ENCODE peak calls at places on chromosomes 6 and 20, in ten cellular contexts. One of them, this sample, is unnamed.

GRCh38 chr20:49163696-49164095 is 24.4 kb downstream of the STAU1 start:
- DNase-seq in activated naive CD4-positive, alpha-beta T cell treated with anti-CD3 and anti-CD28 coated beads for 36 hours: no peak
- DNase-seq in GM13976: no peak
- DNase-seq in activated T-helper 2 cell treated with anti-CD3 and anti-CD28 coated beads, Interferon-gamma antibody, Interleukin-2, Interleukin-4, amounts not matched to agents 10 μg/mL and 5 μg/mL and 100 μg/mL, durations not matched to agents 14 hours and 24 hours and 36 hours: no peak
- DNase-seq in left ventricle myocardium inferior: no peak
- DNase-seq in skeletal muscle cell: no peak
- DNase-seq in lung: no peak
- DNase-seq in mesothelial cell of epicardium: no peak
- DNase-seq in caudate nucleus: no peak
- DNase-seq in amygdala: no peak
- DNase-seq in this sample: no peak

GRCh38 chr6:75130784-75131183 is 75.1 kb downstream of the COL12A1 start:
- DNase-seq in activated naive CD4-positive, alpha-beta T cell treated with anti-CD3 and anti-CD28 coated beads for 36 hours: no peak
- DNase-seq in GM13976: no peak
- DNase-seq in activated T-helper 2 cell treated with anti-CD3 and anti-CD28 coated beads, Interferon-gamma antibody, Interleukin-2, Interleukin-4, amounts not matched to agents 10 μg/mL and 5 μg/mL and 100 μg/mL, durations not matched to agents 14 hours and 24 hours and 36 hours: no peak
- DNase-seq in left ventricle myocardium inferior: no peak
- DNase-seq in skeletal muscle cell: no peak
- DNase-seq in lung: no peak
- DNase-seq in mesothelial cell of epicardium: no peak
- DNase-seq in caudate nucleus: no peak
- DNase-seq in amygdala: no peak
- DNase-seq in this sample: no peak

GRCh38 chr6:5672581-5673011 is 334.1 kb downstream of the NRN1 start:
- DNase-seq in activated naive CD4-positive, alpha-beta T cell treated with anti-CD3 and anti-CD28 coated beads for 36 hours: no peak
- DNase-seq in GM13976: no peak
- DNase-seq in activated T-helper 2 cell treated with anti-CD3 and anti-CD28 coated beads, Interferon-gamma antibody, Interleukin-2, Interleukin-4, amounts not matched to agents 10 μg/mL and 5 μg/mL and 100 μg/mL, durations not matched to agents 14 hours and 24 hours and 36 hours: no peak
- DNase-seq in left ventricle myocardium inferior: no peak
- DNase-seq in skeletal muscle cell: peak; percentile 85
- DNase-seq in lung: no peak
- DNase-seq in mesothelial cell of epicardium: no peak
- DNase-seq in caudate nucleus: no peak
- DNase-seq in amygdala: no peak
- DNase-seq in this sample: peak; percentile 73

GRCh38 chr6:118335325-118335724 is 212.8 kb upstream of the PLN start:
- DNase-seq in activated naive CD4-positive, alpha-beta T cell treated with anti-CD3 and anti-CD28 coated beads for 36 hours: no peak
- DNase-seq in GM13976: no peak
- DNase-seq in activated T-helper 2 cell treated with anti-CD3 and anti-CD28 coated beads, Interferon-gamma antibody, Interleukin-2, Interleukin-4, amounts not matched to agents 10 μg/mL and 5 μg/mL and 100 μg/mL, durations not matched to agents 14 hours and 24 hours and 36 hours: no peak
- DNase-seq in left ventricle myocardium inferior: no peak
- DNase-seq in skeletal muscle cell: no peak
- DNase-seq in lung: no peak
- DNase-seq in mesothelial cell of epicardium: no peak
- DNase-seq in caudate nucleus: no peak
- DNase-seq in amygdala: no peak
- DNase-seq in this sample: no peak

GRCh38 chr20:38132156-38132909 is 32.7 kb downstream of the TGM2 start:
- DNase-seq in activated naive CD4-positive, alpha-beta T cell treated with anti-CD3 and anti-CD28 coated beads for 36 hours: no peak
- DNase-seq in GM13976: no peak
- DNase-seq in activated T-helper 2 cell treated with anti-CD3 and anti-CD28 coated beads, Interferon-gamma antibody, Interleukin-2, Interleukin-4, amounts not matched to agents 10 μg/mL and 5 μg/mL and 100 μg/mL, durations not matched to agents 14 hours and 24 hours and 36 hours: no peak
- DNase-seq in left ventricle myocardium inferior: no peak
- DNase-seq in skeletal muscle cell: no peak
- DNase-seq in lung: no peak
- DNase-seq in mesothelial cell of epicardium: no peak
- DNase-seq in caudate nucleus: no peak
- DNase-seq in amygdala: no peak
- DNase-seq in this sample: no peak

GRCh38 chr20:32626407-32626806 is 41.3 kb upstream of the NOL4L start:
- DNase-seq in activated naive CD4-positive, alpha-beta T cell treated with anti-CD3 and anti-CD28 coated beads for 36 hours: no peak
- DNase-seq in GM13976: no peak
- DNase-seq in activated T-helper 2 cell treated with anti-CD3 and anti-CD28 coated beads, Interferon-gamma antibody, Interleukin-2, Interleukin-4, amounts not matched to agents 10 μg/mL and 5 μg/mL and 100 μg/mL, durations not matched to agents 14 hours and 24 hours and 36 hours: no peak
- DNase-seq in left ventricle myocardium inferior: no peak
- DNase-seq in skeletal muscle cell: no peak
- DNase-seq in lung: no peak
- DNase-seq in mesothelial cell of epicardium: no peak
- DNase-seq in caudate nucleus: no peak
- DNase-seq in amygdala: no peak
- DNase-seq in this sample: no peak

GRCh38 chr20:7716286-7716972 is 223.8 kb downstream of the HAO1 start:
- DNase-seq in activated naive CD4-positive, alpha-beta T cell treated with anti-CD3 and anti-CD28 coated beads for 36 hours: no peak
- DNase-seq in GM13976: no peak
- DNase-seq in activated T-helper 2 cell treated with anti-CD3 and anti-CD28 coated beads, Interferon-gamma antibody, Interleukin-2, Interleukin-4, amounts not matched to agents 10 μg/mL and 5 μg/mL and 100 μg/mL, durations not matched to agents 14 hours and 24 hours and 36 hours: no peak
- DNase-seq in left ventricle myocardium inferior: no peak
- DNase-seq in skeletal muscle cell: no peak
- DNase-seq in lung: no peak
- DNase-seq in mesothelial cell of epicardium: no peak
- DNase-seq in caudate nucleus: no peak
- DNase-seq in amygdala: no peak
- DNase-seq in this sample: no peak

GRCh38 chr20:32641464-32641863 is 32.3 kb downstream of the C20orf203 start:
- DNase-seq in activated naive CD4-positive, alpha-beta T cell treated with anti-CD3 and anti-CD28 coated beads for 36 hours: no peak
- DNase-seq in GM13976: no peak
- DNase-seq in activated T-helper 2 cell treated with anti-CD3 and anti-CD28 coated beads, Interferon-gamma antibody, Interleukin-2, Interleukin-4, amounts not matched to agents 10 μg/mL and 5 μg/mL and 100 μg/mL, durations not matched to agents 14 hours and 24 hours and 36 hours: no peak
- DNase-seq in left ventricle myocardium inferior: no peak
- DNase-seq in skeletal muscle cell: no peak
- DNase-seq in lung: no peak
- DNase-seq in mesothelial cell of epicardium: no peak
- DNase-seq in caudate nucleus: no peak
- DNase-seq in amygdala: no peak
- DNase-seq in this sample: no peak

GRCh38 chr6:32178547-32179440 is 589 bp downstream of the RNF5 start:
- DNase-seq in activated naive CD4-positive, alpha-beta T cell treated with anti-CD3 and anti-CD28 coated beads for 36 hours: no peak
- DNase-seq in GM13976: no peak
- DNase-seq in activated T-helper 2 cell treated with anti-CD3 and anti-CD28 coated beads, Interferon-gamma antibody, Interleukin-2, Interleukin-4, amounts not matched to agents 10 μg/mL and 5 μg/mL and 100 μg/mL, durations not matched to agents 14 hours and 24 hours and 36 hours: no peak
- DNase-seq in left ventricle myocardium inferior: no peak
- DNase-seq in skeletal muscle cell: no peak
- DNase-seq in lung: no peak
- DNase-seq in mesothelial cell of epicardium: no peak
- DNase-seq in caudate nucleus: no peak
- DNase-seq in amygdala: no peak
- DNase-seq in this sample: peak; percentile 27

GRCh38 chr20:5353624-5354496 is 37.1 kb upstream of the PROKR2 start:
- DNase-seq in activated naive CD4-positive, alpha-beta T cell treated with anti-CD3 and anti-CD28 coated beads for 36 hours: no peak
- DNase-seq in GM13976: no peak
- DNase-seq in activated T-helper 2 cell treated with anti-CD3 and anti-CD28 coated beads, Interferon-gamma antibody, Interleukin-2, Interleukin-4, amounts not matched to agents 10 μg/mL and 5 μg/mL and 100 μg/mL, durations not matched to agents 14 hours and 24 hours and 36 hours: no peak
- DNase-seq in left ventricle myocardium inferior: no peak
- DNase-seq in skeletal muscle cell: peak; percentile 25
- DNase-seq in lung: no peak
- DNase-seq in mesothelial cell of epicardium: no peak
- DNase-seq in caudate nucleus: no peak
- DNase-seq in amygdala: no peak
- DNase-seq in this sample: peak; percentile 53

GRCh38 chr6:113457156-113457555 is 400.0 kb upstream of the MARCKS start:
- DNase-seq in activated naive CD4-positive, alpha-beta T cell treated with anti-CD3 and anti-CD28 coated beads for 36 hours: no peak
- DNase-seq in GM13976: no peak
- DNase-seq in activated T-helper 2 cell treated with anti-CD3 and anti-CD28 coated beads, Interferon-gamma antibody, Interleukin-2, Interleukin-4, amounts not matched to agents 10 μg/mL and 5 μg/mL and 100 μg/mL, durations not matched to agents 14 hours and 24 hours and 36 hours: no peak
- DNase-seq in left ventricle myocardium inferior: no peak
- DNase-seq in skeletal muscle cell: peak; percentile 75
- DNase-seq in lung: no peak
- DNase-seq in mesothelial cell of epicardium: no peak
- DNase-seq in caudate nucleus: no peak
- DNase-seq in amygdala: no peak
- DNase-seq in this sample: peak; percentile 60

GRCh38 chr6:123007885-123008284 is 11.8 kb downstream of the CLVS2 start:
- DNase-seq in activated naive CD4-positive, alpha-beta T cell treated with anti-CD3 and anti-CD28 coated beads for 36 hours: no peak
- DNase-seq in GM13976: no peak
- DNase-seq in activated T-helper 2 cell treated with anti-CD3 and anti-CD28 coated beads, Interferon-gamma antibody, Interleukin-2, Interleukin-4, amounts not matched to agents 10 μg/mL and 5 μg/mL and 100 μg/mL, durations not matched to agents 14 hours and 24 hours and 36 hours: no peak
- DNase-seq in left ventricle myocardium inferior: no peak
- DNase-seq in skeletal muscle cell: no peak
- DNase-seq in lung: no peak
- DNase-seq in mesothelial cell of epicardium: no peak
- DNase-seq in caudate nucleus: no peak
- DNase-seq in amygdala: no peak
- DNase-seq in this sample: no peak

GRCh38 chr6:26401987-26402658 is at the start of gene BTN3A1:
- DNase-seq in activated naive CD4-positive, alpha-beta T cell treated with anti-CD3 and anti-CD28 coated beads for 36 hours: peak; percentile 71
- DNase-seq in GM13976: peak; percentile 54
- DNase-seq in activated T-helper 2 cell treated with anti-CD3 and anti-CD28 coated beads, Interferon-gamma antibody, Interleukin-2, Interleukin-4, amounts not matched to agents 10 μg/mL and 5 μg/mL and 100 μg/mL, durations not matched to agents 14 hours and 24 hours and 36 hours: peak; percentile 51
- DNase-seq in left ventricle myocardium inferior: peak; percentile 46
- DNase-seq in skeletal muscle cell: peak; percentile 42
- DNase-seq in lung: peak; percentile 68
- DNase-seq in mesothelial cell of epicardium: peak; percentile 68
- DNase-seq in caudate nucleus: peak; percentile 17
- DNase-seq in amygdala: peak; percentile 22
- DNase-seq in this sample: peak; percentile 75

GRCh38 chr20:14915356-14915755 is 577.9 kb upstream of the FLRT3 start:
- DNase-seq in activated naive CD4-positive, alpha-beta T cell treated with anti-CD3 and anti-CD28 coated beads for 36 hours: no peak
- DNase-seq in GM13976: no peak
- DNase-seq in activated T-helper 2 cell treated with anti-CD3 and anti-CD28 coated beads, Interferon-gamma antibody, Interleukin-2, Interleukin-4, amounts not matched to agents 10 μg/mL and 5 μg/mL and 100 μg/mL, durations not matched to agents 14 hours and 24 hours and 36 hours: no peak
- DNase-seq in left ventricle myocardium inferior: no peak
- DNase-seq in skeletal muscle cell: no peak
- DNase-seq in lung: no peak
- DNase-seq in mesothelial cell of epicardium: no peak
- DNase-seq in caudate nucleus: no peak
- DNase-seq in amygdala: no peak
- DNase-seq in this sample: no peak

GRCh38 chr20:14337400-14338171 is at the start of gene FLRT3:
- DNase-seq in activated naive CD4-positive, alpha-beta T cell treated with anti-CD3 and anti-CD28 coated beads for 36 hours: peak; percentile 28
- DNase-seq in GM13976: peak; percentile 32
- DNase-seq in activated T-helper 2 cell treated with anti-CD3 and anti-CD28 coated beads, Interferon-gamma antibody, Interleukin-2, Interleukin-4, amounts not matched to agents 10 μg/mL and 5 μg/mL and 100 μg/mL, durations not matched to agents 14 hours and 24 hours and 36 hours: no peak
- DNase-seq in left ventricle myocardium inferior: peak; percentile 36
- DNase-seq in skeletal muscle cell: peak; percentile 97
- DNase-seq in lung: peak; percentile 88
- DNase-seq in mesothelial cell of epicardium: peak; percentile 78
- DNase-seq in caudate nucleus: peak; percentile 70
- DNase-seq in amygdala: peak; percentile 81
- DNase-seq in this sample: peak; percentile 98

GRCh38 chr6:125558451-125558850 is 191.0 kb upstream of the HEY2 start:
- DNase-seq in activated naive CD4-positive, alpha-beta T cell treated with anti-CD3 and anti-CD28 coated beads for 36 hours: no peak
- DNase-seq in GM13976: no peak
- DNase-seq in activated T-helper 2 cell treated with anti-CD3 and anti-CD28 coated beads, Interferon-gamma antibody, Interleukin-2, Interleukin-4, amounts not matched to agents 10 μg/mL and 5 μg/mL and 100 μg/mL, durations not matched to agents 14 hours and 24 hours and 36 hours: no peak
- DNase-seq in left ventricle myocardium inferior: no peak
- DNase-seq in skeletal muscle cell: no peak
- DNase-seq in lung: no peak
- DNase-seq in mesothelial cell of epicardium: no peak
- DNase-seq in caudate nucleus: no peak
- DNase-seq in amygdala: no peak
- DNase-seq in this sample: no peak

GRCh38 chr6:131003419-131004386 is 59.3 kb downstream of the EPB41L2 start:
- DNase-seq in activated naive CD4-positive, alpha-beta T cell treated with anti-CD3 and anti-CD28 coated beads for 36 hours: no peak
- DNase-seq in GM13976: no peak
- DNase-seq in activated T-helper 2 cell treated with anti-CD3 and anti-CD28 coated beads, Interferon-gamma antibody, Interleukin-2, Interleukin-4, amounts not matched to agents 10 μg/mL and 5 μg/mL and 100 μg/mL, durations not matched to agents 14 hours and 24 hours and 36 hours: no peak
- DNase-seq in left ventricle myocardium inferior: no peak
- DNase-seq in skeletal muscle cell: no peak
- DNase-seq in lung: no peak
- DNase-seq in mesothelial cell of epicardium: no peak
- DNase-seq in caudate nucleus: peak; percentile 26
- DNase-seq in amygdala: no peak
- DNase-seq in this sample: no peak

GRCh38 chr6:105601541-105602174 is 198.8 kb upstream of the PREP start:
- DNase-seq in activated naive CD4-positive, alpha-beta T cell treated with anti-CD3 and anti-CD28 coated beads for 36 hours: peak; percentile 40
- DNase-seq in GM13976: peak; percentile 43
- DNase-seq in activated T-helper 2 cell treated with anti-CD3 and anti-CD28 coated beads, Interferon-gamma antibody, Interleukin-2, Interleukin-4, amounts not matched to agents 10 μg/mL and 5 μg/mL and 100 μg/mL, durations not matched to agents 14 hours and 24 hours and 36 hours: peak; percentile 19
- DNase-seq in left ventricle myocardium inferior: peak; percentile 69
- DNase-seq in skeletal muscle cell: peak; percentile 100
- DNase-seq in lung: peak; percentile 70
- DNase-seq in mesothelial cell of epicardium: no peak
- DNase-seq in caudate nucleus: peak; percentile 39
- DNase-seq in amygdala: peak; percentile 50
- DNase-seq in this sample: peak; percentile 72

GRCh38 chr6:157760589-157761330 is 62.3 kb upstream of the SNX9 start:
- DNase-seq in activated naive CD4-positive, alpha-beta T cell treated with anti-CD3 and anti-CD28 coated beads for 36 hours: no peak
- DNase-seq in GM13976: no peak
- DNase-seq in activated T-helper 2 cell treated with anti-CD3 and anti-CD28 coated beads, Interferon-gamma antibody, Interleukin-2, Interleukin-4, amounts not matched to agents 10 μg/mL and 5 μg/mL and 100 μg/mL, durations not matched to agents 14 hours and 24 hours and 36 hours: no peak
- DNase-seq in left ventricle myocardium inferior: no peak
- DNase-seq in skeletal muscle cell: peak; percentile 73
- DNase-seq in lung: no peak
- DNase-seq in mesothelial cell of epicardium: no peak
- DNase-seq in caudate nucleus: no peak
- DNase-seq in amygdala: no peak
- DNase-seq in this sample: peak; percentile 75

GRCh38 chr6:12312736-12313135 is 22.6 kb downstream of the EDN1 start:
- DNase-seq in activated naive CD4-positive, alpha-beta T cell treated with anti-CD3 and anti-CD28 coated beads for 36 hours: no peak
- DNase-seq in GM13976: no peak
- DNase-seq in activated T-helper 2 cell treated with anti-CD3 and anti-CD28 coated beads, Interferon-gamma antibody, Interleukin-2, Interleukin-4, amounts not matched to agents 10 μg/mL and 5 μg/mL and 100 μg/mL, durations not matched to agents 14 hours and 24 hours and 36 hours: no peak
- DNase-seq in left ventricle myocardium inferior: no peak
- DNase-seq in skeletal muscle cell: no peak
- DNase-seq in lung: no peak
- DNase-seq in mesothelial cell of epicardium: no peak
- DNase-seq in caudate nucleus: no peak
- DNase-seq in amygdala: no peak
- DNase-seq in this sample: no peak

GRCh38 chr6:34055223-34055933 is 90.5 kb downstream of the GRM4 start:
- DNase-seq in activated naive CD4-positive, alpha-beta T cell treated with anti-CD3 and anti-CD28 coated beads for 36 hours: peak; percentile 75
- DNase-seq in GM13976: peak; percentile 86
- DNase-seq in activated T-helper 2 cell treated with anti-CD3 and anti-CD28 coated beads, Interferon-gamma antibody, Interleukin-2, Interleukin-4, amounts not matched to agents 10 μg/mL and 5 μg/mL and 100 μg/mL, durations not matched to agents 14 hours and 24 hours and 36 hours: peak; percentile 30
- DNase-seq in left ventricle myocardium inferior: peak; percentile 40
- DNase-seq in skeletal muscle cell: peak; percentile 8
- DNase-seq in lung: peak; percentile 37
- DNase-seq in mesothelial cell of epicardium: peak; percentile 80
- DNase-seq in caudate nucleus: peak; percentile 33
- DNase-seq in amygdala: peak; percentile 10
- DNase-seq in this sample: peak; percentile 57

GRCh38 chr6:37535701-37536461 is 36.2 kb upstream of the CCDC167 start:
- DNase-seq in activated naive CD4-positive, alpha-beta T cell treated with anti-CD3 and anti-CD28 coated beads for 36 hours: peak; percentile 45
- DNase-seq in GM13976: peak; percentile 74
- DNase-seq in activated T-helper 2 cell treated with anti-CD3 and anti-CD28 coated beads, Interferon-gamma antibody, Interleukin-2, Interleukin-4, amounts not matched to agents 10 μg/mL and 5 μg/mL and 100 μg/mL, durations not matched to agents 14 hours and 24 hours and 36 hours: no peak
- DNase-seq in left ventricle myocardium inferior: no peak
- DNase-seq in skeletal muscle cell: no peak
- DNase-seq in lung: no peak
- DNase-seq in mesothelial cell of epicardium: peak; percentile 49
- DNase-seq in caudate nucleus: no peak
- DNase-seq in amygdala: no peak
- DNase-seq in this sample: peak; percentile 52

GRCh38 chr20:50345712-50346371 is 155.2 kb downstream of the CEBPB start:
- DNase-seq in activated naive CD4-positive, alpha-beta T cell treated with anti-CD3 and anti-CD28 coated beads for 36 hours: no peak
- DNase-seq in GM13976: no peak
- DNase-seq in activated T-helper 2 cell treated with anti-CD3 and anti-CD28 coated beads, Interferon-gamma antibody, Interleukin-2, Interleukin-4, amounts not matched to agents 10 μg/mL and 5 μg/mL and 100 μg/mL, durations not matched to agents 14 hours and 24 hours and 36 hours: no peak
- DNase-seq in left ventricle myocardium inferior: no peak
- DNase-seq in skeletal muscle cell: no peak
- DNase-seq in lung: no peak
- DNase-seq in mesothelial cell of epicardium: no peak
- DNase-seq in caudate nucleus: no peak
- DNase-seq in amygdala: no peak
- DNase-seq in this sample: no peak

This sample was measured in kidney tubule cell.